ENCODE peak calls at places on chromosomes 16 and 17, in six cellular contexts. L is AG04449, W is HFFc6, R is left lung, Z is AG09309, Y is AG20443. U is an unnamed sample.

GRCh38 chr17:39791296-39791992 is 53.7 kb downstream of the GRB7 start:
- DNase-seq in L (no peak), W (no peak), R (no peak), Z (no peak), Y (no peak), U (no peak)

GRCh38 chr16:154223-155030 is 2.0 kb downstream of the HBZ start:
- DNase-seq in L (no peak), W (no peak), R (no peak), Z (no peak), Y (no peak), U (no peak)

GRCh38 chr16:86306811-86307517 is 203.4 kb upstream of the FOXF1 start:
- DNase-seq in L (peak; percentile 58), W (peak; percentile 56), R (no peak), Z (peak; percentile 80), Y (no peak), U (no peak)

GRCh38 chr17:35788504-35788998 is 6.9 kb downstream of the MMP28 start:
- DNase-seq in L (no peak), W (peak; percentile 89), R (no peak), Z (no peak), Y (peak; percentile 90), U (no peak)

GRCh38 chr17:76405967-76406647 is 21.7 kb downstream of the SPHK1 start:
- DNase-seq in L (no peak), W (no peak), R (peak; percentile 72), Z (no peak), Y (no peak), U (no peak)

GRCh38 chr17:56297142-56297541 is 143.9 kb downstream of the ANKFN1 start:
- DNase-seq in L (no peak), W (peak; percentile 57), R (no peak), Z (no peak), Y (peak; percentile 77), U (no peak)

GRCh38 chr17:5595831-5596230 is 11.5 kb upstream of the NLRP1 start:
- DNase-seq in L (no peak), W (no peak), R (no peak), Z (no peak), Y (no peak), U (no peak)

GRCh38 chr16:22962905-22963304 is 148.9 kb downstream of the HS3ST2 start:
- DNase-seq in L (no peak), W (no peak), R (no peak), Z (no peak), Y (no peak), U (no peak)

U was measured in germinal center.